ENCODE peak calls at places on chromosome 17, in nine cellular contexts. J is GM12865; K is NCI-H1105; Z is stimulated activated CD4-positive, alpha-beta T cell treated with anti-CD3 and anti-CD28 coated beads, Interleukin-2, amount 100 ng/mL, for 24 hours; F is hypothalamus; S is AG04450; L is B cell; H is HFF-Myc; B is fibroblast of pulmonary artery. Q is an unnamed sample.

GRCh38 chr17:57998234-57998746 is 8.8 kb downstream of the SRSF1 start:
- DNase-seq in L (no peak), J (no peak), Z (no peak), F (no peak), S (no peak), B (no peak), H (no peak), K (no peak), Q (no peak)

GRCh38 chr17:30161601-30162000 is 45.0 kb downstream of the NSRP1 start:
- DNase-seq in L (no peak), H (no peak), B (peak), Z (no peak), F (no peak), S (no peak), K (no peak), J (no peak), Q (no peak)

GRCh38 chr17:82021728-82022309 is 859 bp downstream of the CENPX start:
- DNase-seq in H (no peak), F (no peak), S (no peak), K (no peak), J (peak), Z (peak), L (no peak), B (no peak), Q (no peak)

GRCh38 chr17:82878545-82878944 is 38.7 kb upstream of the ZNF750 start:
- DNase-seq in H (no peak), S (no peak), F (no peak), B (no peak), K (no peak), Z (no peak), L (no peak), J (no peak), Q (no peak)

GRCh38 chr17:76868669-76869208 is 535 bp downstream of the MGAT5B start:
- DNase-seq in H (no peak), F (no peak), L (no peak), J (no peak), B (no peak), K (no peak), Z (no peak), S (no peak), Q (peak)

GRCh38 chr17:49994085-49995054 is 654 bp downstream of the DLX3 start:
- DNase-seq in L (peak), Z (no peak), K (no peak), H (no peak), B (no peak), S (no peak), F (no peak), J (no peak), Q (no peak)

GRCh38 chr17:42325026-42325425 is 36.7 kb downstream of the STAT5A start:
- DNase-seq in F (no peak), H (peak), L (no peak), B (peak), J (no peak), S (peak), Z (no peak), K (no peak), Q (no peak)

GRCh38 chr17:27576429-27577123 is 54.4 kb upstream of the LGALS9 start:
- DNase-seq in F (no peak), B (no peak), Z (no peak), J (no peak), K (no peak), H (no peak), L (no peak), S (no peak), Q (no peak)

GRCh38 chr17:3033741-3034577 is 29.4 kb downstream of the OR1D5 start:
- DNase-seq in L (no peak), S (no peak), F (no peak), J (no peak), B (no peak), H (no peak), Z (no peak), K (no peak), Q (no peak)

GRCh38 chr17:33858682-33859081 is 396.4 kb upstream of the CCL2 start:
- DNase-seq in B (no peak), S (no peak), H (no peak), Z (no peak), J (peak), K (no peak), F (no peak), L (no peak), Q (no peak)

GRCh38 chr17:48068491-48068961 is 20.4 kb downstream of the NFE2L1 start:
- DNase-seq in H (no peak), J (peak), K (no peak), L (no peak), B (peak), S (no peak), Z (no peak), F (no peak), Q (no peak)

GRCh38 chr17:58531661-58532554 is 17.5 kb upstream of the MTMR4 start:
- DNase-seq in L (peak), B (peak), Z (peak), H (no peak), J (peak), S (no peak), K (peak), F (peak), Q (peak)

GRCh38 chr17:56148333-56148732 is 4.9 kb upstream of the ANKFN1 start:
- DNase-seq in H (no peak), B (no peak), J (no peak), L (no peak), S (no peak), K (no peak), F (no peak), Z (no peak), Q (no peak)

GRCh38 chr17:55620945-55621344 is 101.7 kb downstream of the TMEM100 start:
- DNase-seq in K (no peak), J (no peak), F (no peak), S (no peak), L (no peak), B (no peak), H (no peak), Z (no peak), Q (no peak)

GRCh38 chr17:69711504-69711903 is 297.0 kb downstream of the MAP2K6 start:
- DNase-seq in B (no peak), H (no peak), J (no peak), K (peak), F (no peak), Z (no peak), L (no peak), S (no peak), Q (peak)

GRCh38 chr17:57629886-57630285 is 115.2 kb downstream of the CCDC182 start:
- DNase-seq in F (no peak), K (no peak), Z (no peak), S (no peak), J (no peak), B (no peak), L (no peak), H (no peak), Q (no peak)

GRCh38 chr17:28282596-28282995 is 36.4 kb upstream of the TMEM97 start:
- DNase-seq in B (peak), K (peak), L (no peak), J (no peak), S (peak), Z (no peak), F (no peak), H (peak), Q (no peak)

GRCh38 chr17:68161644-68162428 is 86.0 kb upstream of the AMZ2 start:
- DNase-seq in L (no peak), S (no peak), H (no peak), F (no peak), J (no peak), K (no peak), B (no peak), Z (no peak), Q (no peak)

GRCh38 chr17:48174833-48175232 is 67.3 kb downstream of the SNX11 start:
- DNase-seq in H (no peak), L (no peak), J (no peak), K (peak), S (no peak), F (no peak), B (no peak), Z (no peak), Q (peak)

GRCh38 chr17:66633322-66633965 is 201.5 kb upstream of the CACNG5 start:
- DNase-seq in F (no peak), J (peak), L (no peak), H (no peak), Z (peak), B (peak), S (no peak), K (no peak), Q (no peak)

GRCh38 chr17:45852535-45853297 is 8.0 kb downstream of the SPPL2C start:
- DNase-seq in S (peak), L (peak), B (peak), J (peak), K (peak), F (peak), H (peak), Z (peak), Q (peak)

GRCh38 chr17:18143044-18143936 is 34.7 kb downstream of the MYO15A start:
- DNase-seq in Z (no peak), H (no peak), K (no peak), J (peak), S (no peak), B (peak), F (no peak), L (no peak), Q (no peak)

GRCh38 chr17:63154586-63155244 is 188.7 kb downstream of the TANC2 start:
- DNase-seq in L (no peak), K (no peak), S (no peak), F (no peak), B (no peak), J (no peak), H (no peak), Z (no peak), Q (no peak)

GRCh38 chr17:79484600-79485398 is 126.1 kb downstream of the RBFOX3 start:
- DNase-seq in F (no peak), Z (no peak), K (no peak), S (no peak), H (no peak), J (no peak), B (no peak), L (no peak), Q (no peak)

GRCh38 chr17:64230551-64231408 is 32.3 kb downstream of the TEX2 start:
- DNase-seq in J (no peak), S (peak), K (no peak), L (no peak), F (no peak), H (peak), B (peak), Z (no peak), Q (no peak)

GRCh38 chr17:33163827-33164555 is 129.1 kb downstream of the ASIC2 start:
- DNase-seq in J (no peak), Z (no peak), H (no peak), L (no peak), F (no peak), B (no peak), S (no peak), K (no peak), Q (no peak)

GRCh38 chr17:17021194-17021863 is 20.9 kb upstream of the MPRIP start:
- DNase-seq in K (no peak), F (peak), Z (no peak), B (peak), J (no peak), S (no peak), L (no peak), H (no peak), Q (no peak)

GRCh38 chr17:77735051-77735340 is 223.5 kb upstream of the TNRC6C start:
- DNase-seq in Z (peak), L (no peak), H (no peak), J (no peak), K (no peak), B (no peak), F (no peak), S (no peak), Q (no peak)

GRCh38 chr17:55314061-55314783 is 49.5 kb downstream of the HLF start:
- DNase-seq in Z (no peak), F (no peak), H (no peak), B (no peak), S (no peak), L (no peak), K (no peak), J (no peak), Q (no peak)

GRCh38 chr17:3512512-3513171 is 36.8 kb downstream of the ASPA start:
- DNase-seq in K (no peak), F (peak), H (no peak), J (no peak), B (peak), Z (no peak), S (no peak), L (no peak), Q (no peak)

Q was measured in NCI-H774.